ENCODE peak calls at places on chromosomes 13 and 19, in four cellular contexts. N is activated CD4-positive, alpha-beta T cell treated with anti-CD3 and anti-CD28 coated beads, Interleukin-2, amount 50 U/mL, for 48 hours; B is SK-N-SH; Y is activated CD8-positive, alpha-beta memory T cell treated with anti-CD3 and anti-CD28 coated beads for 24 hours. C is an unnamed sample.

GRCh38 chr13:63605403-63605802 is 2189.8 kb upstream of the PCDH20 start:
- DNase-seq in N (no peak), B (no peak), Y (no peak), C (no peak)

GRCh38 chr13:111093634-111094033 is 21.5 kb upstream of the ARHGEF7 start:
- DNase-seq in N (no peak), B (no peak), Y (no peak), C (no peak)

GRCh38 chr19:50025794-50026549 is at the start of gene ZNF473:
- DNase-seq in N (peak), B (peak), Y (peak), C (peak)

GRCh38 chr19:16915135-16915534 is 26.3 kb downstream of the F2RL3 start:
- DNase-seq in N (no peak), B (no peak), Y (no peak), C (no peak)

GRCh38 chr13:39942177-39942900 is 286.9 kb downstream of the COG6 start:
- DNase-seq in N (no peak), B (no peak), Y (no peak), C (no peak)

GRCh38 chr13:27915301-27916207 is 4.2 kb upstream of the PDX1 start:
- DNase-seq in N (no peak), B (no peak), Y (no peak), C (no peak)

GRCh38 chr13:110957181-110957884 is 42.5 kb upstream of the ANKRD10 start:
- DNase-seq in N (no peak), B (no peak), Y (no peak), C (no peak)

GRCh38 chr19:6521718-6522646 is 8.8 kb upstream of the TNFSF9 start:
- DNase-seq in N (peak), B (no peak), Y (peak), C (no peak)

GRCh38 chr19:8333771-8334457 is 9.1 kb downstream of the KANK3 start:
- DNase-seq in N (no peak), B (peak), Y (no peak), C (no peak)

GRCh38 chr19:18982669-18983068 is 41.7 kb upstream of the HOMER3 start:
- DNase-seq in N (no peak), B (no peak), Y (no peak), C (no peak)

C was measured in lower leg skin.